ENCODE peak calls at places on chromosomes 6 and 20, in six cellular contexts. A is heart right ventricle; V is prostate gland; G is left lung; E is CD8-positive, alpha-beta memory T cell; P is cardiac muscle cell. X is an unnamed sample.

GRCh38 chr6:150290429-150290828 is 78.4 kb upstream of the IYD start:
- DNase-seq in A (no peak), V (no peak), G (no peak), E (no peak), P (peak; percentile 54), X (no peak)

GRCh38 chr6:112222111-112222726 is 32.1 kb downstream of the LAMA4 start:
- DNase-seq in A (no peak), V (no peak), G (no peak), E (no peak), P (peak; percentile 74), X (no peak)

GRCh38 chr6:166786704-166787293 is 159.7 kb upstream of the RPS6KA2 start:
- DNase-seq in A (no peak), V (peak; percentile 51), G (no peak), E (peak; percentile 43), P (peak; percentile 83), X (no peak)

GRCh38 chr6:107105511-107106116 is 9.7 kb downstream of the BEND3 start:
- DNase-seq in A (no peak), V (no peak), G (no peak), E (no peak), P (no peak), X (peak; percentile 53)

GRCh38 chr20:24134284-24134683 is 145.7 kb upstream of the GGTLC1 start:
- DNase-seq in A (no peak), V (peak; percentile 49), G (no peak), E (no peak), P (no peak), X (no peak)

GRCh38 chr6:32855467-32856174 is 1.6 kb downstream of the PSMB9 start:
- DNase-seq in A (no peak), V (no peak), G (no peak), E (no peak), P (no peak), X (no peak)

GRCh38 chr6:11604215-11604614 is 66.7 kb downstream of the TMEM170B start:
- DNase-seq in A (no peak), V (no peak), G (no peak), E (no peak), P (no peak), X (no peak)

GRCh38 chr20:24996449-24997195 is 4.1 kb upstream of the APMAP start:
- DNase-seq in A (no peak), V (no peak), G (no peak), E (no peak), P (no peak), X (no peak)

GRCh38 chr20:12575352-12576095 is 433.2 kb upstream of the SPTLC3 start:
- DNase-seq in A (peak; percentile 59), V (peak; percentile 33), G (no peak), E (no peak), P (peak; percentile 13), X (no peak)

GRCh38 chr20:44030394-44030793 is 115.7 kb downstream of the TOX2 start:
- DNase-seq in A (no peak), V (no peak), G (no peak), E (no peak), P (no peak), X (no peak)

GRCh38 chr6:110513001-110513400 is 36.6 kb upstream of the SLC22A16 start:
- DNase-seq in A (no peak), V (no peak), G (no peak), E (no peak), P (peak; percentile 88), X (no peak)

GRCh38 chr20:57792386-57793095 is 82.7 kb upstream of the PMEPA1 start:
- DNase-seq in A (no peak), V (peak; percentile 56), G (no peak), E (no peak), P (no peak), X (no peak)

GRCh38 chr20:3731944-3732326 is 550 bp upstream of the HSPA12B start:
- DNase-seq in A (no peak), V (no peak), G (no peak), E (no peak), P (no peak), X (no peak)

GRCh38 chr20:24957326-24957996 is 8.4 kb downstream of the CST7 start:
- DNase-seq in A (no peak), V (no peak), G (no peak), E (no peak), P (no peak), X (peak; percentile 52)

GRCh38 chr6:169445227-169445626 is 191.6 kb upstream of the THBS2 start:
- DNase-seq in A (no peak), V (no peak), G (no peak), E (no peak), P (no peak), X (no peak)

GRCh38 chr6:129890701-129891100 is 29.6 kb upstream of the TMEM244 start:
- DNase-seq in A (no peak), V (no peak), G (no peak), E (no peak), P (no peak), X (no peak)

GRCh38 chr6:169022079-169022478 is 231.6 kb downstream of the THBS2 start:
- DNase-seq in A (no peak), V (no peak), G (no peak), E (no peak), P (no peak), X (no peak)

GRCh38 chr6:108107102-108107501 is 32.6 kb upstream of the OSTM1 start:
- DNase-seq in A (no peak), V (no peak), G (no peak), E (no peak), P (no peak), X (no peak)

GRCh38 chr20:19275038-19275629 is 62.7 kb downstream of the SLC24A3 start:
- DNase-seq in A (no peak), V (no peak), G (no peak), E (no peak), P (no peak), X (no peak)

GRCh38 chr6:11241793-11242201 is 9.3 kb upstream of the NEDD9 start:
- DNase-seq in A (peak; percentile 73), V (no peak), G (peak; percentile 83), E (no peak), P (peak; percentile 75), X (no peak)

GRCh38 chr6:39193201-39193791 is 36.0 kb downstream of the KCNK5 start:
- DNase-seq in A (no peak), V (no peak), G (no peak), E (no peak), P (no peak), X (no peak)

GRCh38 chr6:39189915-39190544 is 39.2 kb downstream of the KCNK5 start:
- DNase-seq in A (no peak), V (no peak), G (peak; percentile 50), E (no peak), P (peak; percentile 27), X (no peak)

GRCh38 chr6:39192736-39193135 is 36.5 kb downstream of the KCNK5 start:
- DNase-seq in A (no peak), V (no peak), G (no peak), E (no peak), P (no peak), X (no peak)

GRCh38 chr6:39190545-39191235 is 38.6 kb downstream of the KCNK5 start:
- DNase-seq in A (no peak), V (no peak), G (no peak), E (no peak), P (no peak), X (no peak)

DNA sequence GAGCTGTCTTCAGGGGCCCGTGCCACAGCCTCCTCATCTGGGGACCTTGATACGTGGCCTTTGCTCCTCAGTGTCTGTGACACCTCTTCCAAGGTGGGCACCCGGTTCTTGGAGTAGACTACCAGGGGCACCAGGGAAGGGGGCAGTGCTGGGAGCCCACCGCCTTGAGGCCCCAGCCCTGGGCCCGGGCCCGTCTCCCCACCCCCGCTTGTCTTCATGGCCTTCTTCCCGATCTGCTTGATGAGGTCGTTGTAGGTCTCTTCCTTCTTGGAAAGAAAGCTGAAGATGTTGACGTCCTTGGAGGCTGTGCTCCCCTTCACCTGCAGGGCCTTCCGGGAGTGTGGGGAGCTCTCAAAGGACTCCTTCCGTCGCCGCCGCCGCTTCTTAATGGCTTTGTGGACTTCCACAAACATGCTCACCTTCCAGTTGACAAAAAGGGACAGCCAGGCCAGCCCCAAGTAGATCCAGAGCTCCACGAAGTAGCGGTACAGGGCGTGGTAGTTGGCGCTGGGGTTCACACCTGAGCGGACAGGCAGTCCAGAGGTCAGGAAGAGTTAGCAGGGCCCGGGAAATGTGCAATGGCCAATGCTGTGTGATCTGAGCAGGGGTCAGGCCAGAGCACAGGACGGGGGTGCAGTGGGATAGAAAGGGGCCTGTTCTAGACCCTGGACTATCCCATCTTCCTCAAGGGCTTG is 37.9 kb downstream of the KCNK5 start:
- DNase-seq in A (no peak), V (no peak), G (no peak), E (no peak), P (no peak), X (no peak)
- H3K4me1 ChIP-seq in A (no peaks in the 10 kb centered on the region), V (no peaks in the 10 kb centered on the region), G (peaks cover 16% of the 10 kb centered on the region), E (no peaks in the 10 kb centered on the region), P (peaks cover 12% of the 10 kb centered on the region), X (no peaks in the 10 kb centered on the region)

GRCh38 chr20:16030253-16030652 is 543.0 kb downstream of the KIF16B start:
- DNase-seq in A (no peak), V (no peak), G (no peak), E (no peak), P (no peak), X (no peak)
- H3K9me3 ChIP-seq in A (no peaks in the 10 kb centered on the region), V (no peaks in the 10 kb centered on the region), G (no peaks in the 10 kb centered on the region), E (no peaks in the 10 kb centered on the region), P (no peaks in the 10 kb centered on the region), X (no peaks in the 10 kb centered on the region)

DNA sequence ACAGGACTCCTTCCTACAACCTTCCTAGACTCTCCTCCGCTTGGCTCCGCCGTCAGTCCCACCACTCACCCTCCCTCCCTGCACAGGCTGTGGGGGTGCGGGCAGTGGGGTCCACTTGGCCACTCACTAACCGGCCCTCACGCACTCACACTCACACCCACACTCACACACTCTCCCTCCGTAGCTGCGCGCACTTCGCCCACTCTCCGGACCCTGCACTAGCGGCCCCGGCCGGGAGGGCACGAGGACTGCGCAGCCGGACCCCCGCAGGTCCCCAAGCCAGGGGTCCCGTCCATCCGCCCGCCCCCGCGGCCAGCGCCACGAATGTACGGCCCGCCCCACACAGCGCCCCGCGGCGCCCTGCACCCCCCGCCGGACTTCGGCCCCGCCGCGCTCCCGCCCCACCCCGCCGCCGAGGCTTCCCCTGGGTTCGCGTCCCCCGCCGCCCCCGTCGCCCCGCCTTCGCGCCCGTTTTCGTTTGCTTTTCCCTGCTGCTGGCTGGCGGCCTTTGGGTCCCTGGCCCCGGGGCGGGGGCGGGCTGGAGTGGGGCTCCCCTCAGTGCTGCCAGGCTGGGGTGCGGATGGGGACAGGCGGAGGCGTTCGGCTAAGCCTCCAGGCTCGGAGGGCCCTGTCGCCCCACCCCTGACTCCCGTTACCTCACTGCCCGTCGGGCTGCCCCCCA is 23.0 kb upstream of the SLC22A7 start:
- DNase-seq in A (no peak), V (no peak), G (no peak), E (peak; percentile 13), P (no peak), X (no peak)
- H3K4me3 ChIP-seq in A (peak overlapping the region; percentile 28), V (peak overlapping the region; percentile 37), G (peak overlapping the region; percentile 22), E (peak overlapping the region; percentile 66), P (peak overlapping the region; percentile 22), X (peak overlapping the region; percentile 40)

GRCh38 chr20:10651227-10651990 is 22.4 kb downstream of the JAG1 start:
- DNase-seq in A (no peak), V (peak; percentile 52), G (no peak), E (no peak), P (peak; percentile 79), X (no peak)
- H3K4me1 ChIP-seq in A (peaks cover 92% of the 10 kb centered on the region), V (peaks cover 8% of the 10 kb centered on the region), G (peaks cover 30% of the 10 kb centered on the region), E (no peaks in the 10 kb centered on the region), P (peaks cover 55% of the 10 kb centered on the region), X (peaks cover 93% of the 10 kb centered on the region)

DNA sequence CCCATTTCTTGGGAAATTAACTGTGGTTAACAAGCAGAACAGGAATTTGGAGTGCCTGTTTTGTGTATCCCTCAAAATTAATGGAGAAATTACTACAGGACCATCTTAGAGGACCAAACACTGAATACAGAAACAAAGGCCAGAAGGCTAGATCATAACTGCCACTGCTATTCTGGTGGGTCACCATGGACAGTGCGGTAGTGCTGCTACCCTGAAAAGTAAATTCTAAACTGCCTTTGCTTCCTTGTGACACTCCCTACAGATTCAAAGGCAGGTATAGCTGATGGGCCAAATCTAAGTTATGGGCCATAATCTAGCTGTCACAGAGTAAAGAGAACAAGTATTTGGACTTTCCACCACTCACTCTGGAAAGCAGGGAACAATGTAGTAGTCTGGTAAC is 575.8 kb upstream of the ADGRB3 start:
- DNase-seq in A (no peak), V (no peak), G (no peak), E (no peak), P (no peak), X (no peak)
- H3K9me3 ChIP-seq in A (no peaks in the 10 kb centered on the region), V (no peaks in the 10 kb centered on the region), G (no peaks in the 10 kb centered on the region), E (no peaks in the 10 kb centered on the region), P (no peaks in the 10 kb centered on the region), X (peaks cover 13% of the 10 kb centered on the region)